ENCODE peak calls at places on chromosomes 6 and 20, in eight cellular contexts. M is GM10248, C is GM12878, G is GM13976, N is astrocyte of the cerebellum, O is uterus, X is MCF 10A, T is neural crest cell. P is an unnamed sample.

GRCh38 chr6:77456531-77457248 is 6.6 kb downstream of the HTR1B start:
- DNase-seq in X (peak; percentile 96), O (no peak), M (no peak), T (no peak), C (no peak), N (peak; percentile 89), G (no peak), P (peak; percentile 94)

GRCh38 chr6:25007269-25007699 is 71.5 kb upstream of the RIPOR2 start:
- DNase-seq in C (no peak), X (no peak), N (no peak), M (peak; percentile 65), G (peak; percentile 62), O (no peak), T (no peak), P (peak; percentile 27)

GRCh38 chr6:28347119-28347518 is 2.6 kb upstream of the ZKSCAN3 start:
- DNase-seq in M (no peak), N (no peak), C (no peak), X (no peak), O (no peak), G (no peak), T (no peak), P (no peak)

GRCh38 chr20:25145131-25145530 is 50.4 kb upstream of the ENTPD6 start:
- DNase-seq in N (no peak), O (no peak), C (no peak), T (no peak), M (no peak), X (no peak), G (no peak), P (no peak)

GRCh38 chr6:13355969-13356368 is 27.6 kb upstream of the TBC1D7 start:
- DNase-seq in N (no peak), C (peak; percentile 92), T (no peak), G (peak; percentile 79), O (no peak), M (peak; percentile 82), X (peak; percentile 7), P (peak; percentile 93)

GRCh38 chr6:120355822-120356221 is 978.5 kb downstream of the TBC1D32 start:
- DNase-seq in M (no peak), N (peak; percentile 37), G (no peak), X (no peak), T (no peak), C (no peak), O (no peak), P (peak; percentile 16)

GRCh38 chr20:10794765-10795164 is 121.0 kb upstream of the JAG1 start:
- DNase-seq in G (no peak), X (no peak), N (no peak), O (no peak), M (no peak), T (no peak), C (no peak), P (no peak)

GRCh38 chr20:13865825-13866351 is 81.1 kb downstream of the NDUFAF5 start:
- DNase-seq in O (peak; percentile 32), G (no peak), T (no peak), C (no peak), M (no peak), N (no peak), X (peak; percentile 11), P (peak; percentile 9)

GRCh38 chr20:20606881-20607280 is 105.6 kb downstream of the RALGAPA2 start:
- DNase-seq in G (no peak), X (no peak), N (no peak), O (no peak), T (no peak), M (no peak), C (no peak), P (no peak)

GRCh38 chr6:36313628-36313895 is 23.1 kb downstream of the BNIP5 start:
- DNase-seq in T (no peak), N (no peak), C (no peak), X (no peak), M (no peak), O (no peak), G (no peak), P (no peak)

GRCh38 chr6:12169377-12169776 is 120.8 kb upstream of the EDN1 start:
- DNase-seq in X (no peak), O (no peak), N (no peak), T (no peak), C (no peak), G (no peak), M (no peak), P (no peak)

GRCh38 chr6:34274129-34274528 is 25.3 kb upstream of the SMIM29 start:
- DNase-seq in M (no peak), G (no peak), O (no peak), X (no peak), T (no peak), N (no peak), C (no peak), P (no peak)

GRCh38 chr20:63642518-63643247 is 10.5 kb downstream of the STMN3 start:
- DNase-seq in T (no peak), G (no peak), C (no peak), O (peak; percentile 40), X (no peak), M (no peak), N (no peak), P (peak; percentile 15)

GRCh38 chr20:41935259-41935791 is 317.1 kb upstream of the CHD6 start:
- DNase-seq in M (no peak), C (no peak), O (no peak), G (no peak), T (no peak), N (no peak), X (no peak), P (no peak)

GRCh38 chr6:135158397-135158796 is 22.7 kb upstream of the MYB start:
- DNase-seq in X (no peak), G (no peak), O (no peak), N (no peak), T (no peak), C (no peak), M (no peak), P (no peak)

GRCh38 chr6:31546339-31546961 is at the start of gene ATP6V1G2:
- DNase-seq in O (peak; percentile 91), T (peak; percentile 89), N (peak; percentile 84), G (peak; percentile 74), M (peak; percentile 68), C (peak; percentile 71), X (peak; percentile 94), P (peak; percentile 98)

GRCh38 chr6:31548423-31548873 is 1.0 kb downstream of the NFKBIL1 start:
- DNase-seq in M (no peak), C (no peak), O (no peak), G (no peak), T (no peak), N (no peak), X (no peak), P (no peak)

GRCh38 chr6:31547727-31548422 is 467 bp downstream of the NFKBIL1 start:
- DNase-seq in X (no peak), M (no peak), O (no peak), N (no peak), T (no peak), C (no peak), G (no peak), P (no peak)

GRCh38 chr6:31545291-31545690 is 1.1 kb downstream of the ATP6V1G2 start:
- DNase-seq in O (no peak), M (no peak), X (no peak), C (no peak), T (no peak), N (no peak), G (no peak), P (no peak)

GRCh38 chr6:31546962-31547726 is at the start of gene NFKBIL1:
- DNase-seq in N (peak; percentile 95), M (peak; percentile 89), G (peak; percentile 90), T (peak; percentile 79), X (peak; percentile 96), C (peak; percentile 89), O (peak; percentile 96), P (peak; percentile 98)
- TF ChIP-seq CTCF in N (no peak), M (no peak), G (no peak), T (peak; percentile 7), X (no peak), C (no peak), O (peak; percentile 24), P (no peak)

GRCh38 chr6:38716825-38717224 is 1.7 kb downstream of the DNAH8 start:
- DNase-seq in M (no peak), T (no peak), N (no peak), X (no peak), O (no peak), G (no peak), C (no peak), P (no peak)

GRCh38 chr6:38722037-38722436 is 6.9 kb downstream of the DNAH8 start:
- DNase-seq in N (no peak), G (no peak), C (no peak), X (no peak), M (no peak), O (no peak), T (no peak), P (no peak)

GRCh38 chr6:38722727-38723334 is 7.7 kb downstream of the DNAH8 start:
- DNase-seq in T (no peak), O (no peak), N (no peak), X (no peak), M (no peak), C (no peak), G (no peak), P (no peak)

GRCh38 chr6:38719358-38719757 is 4.2 kb downstream of the DNAH8 start:
- DNase-seq in X (no peak), N (no peak), G (no peak), T (no peak), O (no peak), C (no peak), M (no peak), P (no peak)

DNA sequence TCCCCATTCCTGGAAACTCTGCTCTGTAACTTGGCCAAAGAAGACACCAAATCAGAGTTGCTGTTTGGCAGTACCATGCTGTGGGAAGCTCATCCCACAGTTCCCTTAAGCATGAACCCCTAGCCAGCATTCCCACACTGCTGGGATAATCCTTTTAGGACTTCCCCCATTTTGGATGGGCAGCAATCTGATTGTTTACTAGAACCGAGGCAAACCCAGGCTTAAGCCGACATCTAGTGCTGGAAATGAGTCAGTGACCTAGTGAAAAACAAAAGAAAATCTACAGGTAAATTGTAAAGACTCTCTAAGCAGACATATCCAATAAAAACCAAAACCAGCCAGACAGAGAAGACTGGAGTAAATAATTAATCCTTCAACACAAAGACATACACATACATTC is 5.2 kb downstream of the DNAH8 start:
- DNase-seq in N (no peak), X (peak; percentile 19), T (no peak), C (no peak), M (no peak), G (no peak), O (no peak), P (peak; percentile 45)
- TF ChIP-seq CTCF in N (no peak), X (no peak), T (peak; percentile 22), C (no peak), M (no peak), G (no peak), O (no peak), P (peak; percentile 45)

GRCh38 chr6:145704153-145704781 is 31.1 kb downstream of the EPM2A start:
- DNase-seq in G (no peak), M (no peak), O (no peak), N (no peak), T (no peak), X (peak; percentile 19), C (no peak), P (peak; percentile 10)
- TF ChIP-seq CTCF in G (no peak), M (peak; percentile 12), O (no peak), N (no peak), T (peak; percentile 77), X (peak; percentile 51), C (peak; percentile 19), P (peak; percentile 24)

DNA sequence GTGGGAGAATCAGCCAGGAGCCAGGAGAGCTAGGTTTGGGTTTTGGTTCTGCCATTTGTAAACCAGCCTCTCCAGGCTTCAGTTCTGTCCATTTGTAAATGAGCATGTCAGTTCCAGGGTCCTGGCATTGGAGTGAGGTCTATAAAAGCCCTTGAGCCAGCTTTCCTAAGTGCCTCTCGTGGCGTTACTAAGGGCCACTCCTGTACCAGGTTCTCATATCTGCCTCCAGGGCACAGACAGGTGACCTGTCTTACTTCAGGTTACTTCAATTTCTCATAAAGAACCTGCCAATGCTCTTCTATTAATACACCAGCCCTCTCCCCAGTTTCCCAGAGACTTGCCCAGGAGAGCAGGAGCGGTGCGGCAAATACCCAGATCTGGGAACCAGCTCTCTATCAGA is 101.9 kb downstream of the VEGFA start:
- DNase-seq in T (no peak), N (no peak), X (no peak), C (no peak), G (no peak), O (no peak), M (no peak), P (no peak)
- TF ChIP-seq CTCF in T (no peak), N (no peak), X (no peak), C (no peak), G (no peak), O (no peak), M (no peak), P (no peak)